ENCODE peak calls at places on chromosomes 13 and 19, in eight cellular contexts. One of them, this sample, is unnamed.

GRCh38 chr13:32059511-32059984 is 28.0 kb downstream of the FRY start:
- DNase-seq in glomerular endothelial cell: no peak
- DNase-seq in CD8-positive, alpha-beta memory T cell: no peak
- DNase-seq in ascending aorta: no peak
- DNase-seq in central memory CD8-positive, alpha-beta T cell: no peak
- DNase-seq in prostate gland: no peak
- DNase-seq in AG10803: no peak
- DNase-seq in neural progenitor cell: no peak
- DNase-seq in this sample: no peak

GRCh38 chr19:40256511-40256910 is 28.6 kb downstream of the AKT2 start:
- DNase-seq in glomerular endothelial cell: no peak
- DNase-seq in ascending aorta: no peak
- DNase-seq in prostate gland: no peak
- DNase-seq in neural progenitor cell: no peak
- DNase-seq in CD8-positive, alpha-beta memory T cell: no peak
- DNase-seq in AG10803: no peak
- DNase-seq in central memory CD8-positive, alpha-beta T cell: no peak
- DNase-seq in this sample: no peak

GRCh38 chr13:44470623-44471562 is 97.3 kb downstream of the SERP2 start:
- DNase-seq in central memory CD8-positive, alpha-beta T cell: no peak
- DNase-seq in ascending aorta: no peak
- DNase-seq in AG10803: no peak
- DNase-seq in CD8-positive, alpha-beta memory T cell: no peak
- DNase-seq in prostate gland: no peak
- DNase-seq in neural progenitor cell: peak; percentile 35
- DNase-seq in glomerular endothelial cell: peak; percentile 20
- DNase-seq in this sample: no peak

GRCh38 chr19:48835734-48836088 is 580 bp downstream of the HSD17B14 start:
- DNase-seq in glomerular endothelial cell: peak; percentile 66
- DNase-seq in central memory CD8-positive, alpha-beta T cell: peak; percentile 86
- DNase-seq in ascending aorta: peak; percentile 89
- DNase-seq in neural progenitor cell: peak; percentile 95
- DNase-seq in CD8-positive, alpha-beta memory T cell: peak; percentile 86
- DNase-seq in AG10803: peak; percentile 81
- DNase-seq in prostate gland: peak; percentile 94
- DNase-seq in this sample: peak; percentile 85

GRCh38 chr19:35895911-35896642 is 4.3 kb downstream of the NFKBID start:
- DNase-seq in neural progenitor cell: no peak
- DNase-seq in ascending aorta: no peak
- DNase-seq in prostate gland: no peak
- DNase-seq in CD8-positive, alpha-beta memory T cell: no peak
- DNase-seq in central memory CD8-positive, alpha-beta T cell: no peak
- DNase-seq in glomerular endothelial cell: no peak
- DNase-seq in AG10803: no peak
- DNase-seq in this sample: no peak

GRCh38 chr13:40518481-40518882 is 148.0 kb downstream of the FOXO1 start:
- DNase-seq in CD8-positive, alpha-beta memory T cell: peak; percentile 37
- DNase-seq in AG10803: no peak
- DNase-seq in neural progenitor cell: no peak
- DNase-seq in ascending aorta: no peak
- DNase-seq in central memory CD8-positive, alpha-beta T cell: peak; percentile 24
- DNase-seq in prostate gland: no peak
- DNase-seq in glomerular endothelial cell: no peak
- DNase-seq in this sample: no peak

GRCh38 chr19:46975011-46975917 is 44.4 kb upstream of the NPAS1 start:
- DNase-seq in neural progenitor cell: peak; percentile 42
- DNase-seq in glomerular endothelial cell: no peak
- DNase-seq in prostate gland: no peak
- DNase-seq in central memory CD8-positive, alpha-beta T cell: no peak
- DNase-seq in ascending aorta: no peak
- DNase-seq in CD8-positive, alpha-beta memory T cell: no peak
- DNase-seq in AG10803: peak; percentile 58
- DNase-seq in this sample: no peak

GRCh38 chr19:16496613-16496983 is 404 bp downstream of the C19orf44 start:
- DNase-seq in prostate gland: no peak
- DNase-seq in AG10803: peak; percentile 59
- DNase-seq in neural progenitor cell: no peak
- DNase-seq in glomerular endothelial cell: no peak
- DNase-seq in ascending aorta: no peak
- DNase-seq in central memory CD8-positive, alpha-beta T cell: no peak
- DNase-seq in CD8-positive, alpha-beta memory T cell: no peak
- DNase-seq in this sample: no peak

GRCh38 chr13:52884429-52884828 is 36.0 kb upstream of the PCDH8 start:
- DNase-seq in central memory CD8-positive, alpha-beta T cell: no peak
- DNase-seq in ascending aorta: no peak
- DNase-seq in AG10803: no peak
- DNase-seq in prostate gland: no peak
- DNase-seq in CD8-positive, alpha-beta memory T cell: no peak
- DNase-seq in neural progenitor cell: no peak
- DNase-seq in glomerular endothelial cell: no peak
- DNase-seq in this sample: no peak

GRCh38 chr13:79869326-79869725 is 388.4 kb downstream of the NDFIP2 start:
- DNase-seq in central memory CD8-positive, alpha-beta T cell: no peak
- DNase-seq in glomerular endothelial cell: peak; percentile 48
- DNase-seq in AG10803: no peak
- DNase-seq in neural progenitor cell: no peak
- DNase-seq in CD8-positive, alpha-beta memory T cell: no peak
- DNase-seq in prostate gland: peak; percentile 8
- DNase-seq in ascending aorta: no peak
- DNase-seq in this sample: no peak

GRCh38 chr13:111129465-111130110 is 14.5 kb downstream of the ARHGEF7 start:
- DNase-seq in ascending aorta: no peak
- DNase-seq in CD8-positive, alpha-beta memory T cell: no peak
- DNase-seq in central memory CD8-positive, alpha-beta T cell: no peak
- DNase-seq in glomerular endothelial cell: no peak
- DNase-seq in prostate gland: no peak
- DNase-seq in neural progenitor cell: no peak
- DNase-seq in AG10803: no peak
- DNase-seq in this sample: no peak

GRCh38 chr13:31528176-31528575 is 211.2 kb upstream of the RXFP2 start:
- DNase-seq in CD8-positive, alpha-beta memory T cell: no peak
- DNase-seq in prostate gland: no peak
- DNase-seq in neural progenitor cell: no peak
- DNase-seq in ascending aorta: no peak
- DNase-seq in glomerular endothelial cell: no peak
- DNase-seq in AG10803: no peak
- DNase-seq in central memory CD8-positive, alpha-beta T cell: no peak
- DNase-seq in this sample: no peak

GRCh38 chr19:35692010-35692409 is 12.3 kb upstream of the ZBTB32 start:
- DNase-seq in central memory CD8-positive, alpha-beta T cell: no peak
- DNase-seq in prostate gland: no peak
- DNase-seq in ascending aorta: no peak
- DNase-seq in AG10803: no peak
- DNase-seq in neural progenitor cell: no peak
- DNase-seq in CD8-positive, alpha-beta memory T cell: no peak
- DNase-seq in glomerular endothelial cell: no peak
- DNase-seq in this sample: no peak

GRCh38 chr13:63942372-63942771 is 2526.7 kb upstream of the PCDH20 start:
- DNase-seq in AG10803: no peak
- DNase-seq in central memory CD8-positive, alpha-beta T cell: no peak
- DNase-seq in neural progenitor cell: no peak
- DNase-seq in glomerular endothelial cell: no peak
- DNase-seq in ascending aorta: no peak
- DNase-seq in CD8-positive, alpha-beta memory T cell: no peak
- DNase-seq in prostate gland: no peak
- DNase-seq in this sample: no peak

GRCh38 chr13:76023644-76024043 is 387.5 kb downstream of the LMO7 start:
- DNase-seq in ascending aorta: no peak
- DNase-seq in CD8-positive, alpha-beta memory T cell: no peak
- DNase-seq in prostate gland: no peak
- DNase-seq in central memory CD8-positive, alpha-beta T cell: no peak
- DNase-seq in glomerular endothelial cell: no peak
- DNase-seq in neural progenitor cell: no peak
- DNase-seq in AG10803: peak; percentile 9
- DNase-seq in this sample: no peak

GRCh38 chr13:59750860-59751259 is 412.9 kb downstream of the DIAPH3 start:
- DNase-seq in central memory CD8-positive, alpha-beta T cell: no peak
- DNase-seq in AG10803: peak; percentile 89
- DNase-seq in neural progenitor cell: peak; percentile 90
- DNase-seq in CD8-positive, alpha-beta memory T cell: no peak
- DNase-seq in ascending aorta: no peak
- DNase-seq in prostate gland: no peak
- DNase-seq in glomerular endothelial cell: no peak
- DNase-seq in this sample: no peak

GRCh38 chr19:590396-590745 is 690 bp downstream of the HCN2 start:
- DNase-seq in AG10803: no peak
- DNase-seq in glomerular endothelial cell: no peak
- DNase-seq in ascending aorta: no peak
- DNase-seq in neural progenitor cell: peak; percentile 66
- DNase-seq in central memory CD8-positive, alpha-beta T cell: no peak
- DNase-seq in CD8-positive, alpha-beta memory T cell: no peak
- DNase-seq in prostate gland: no peak
- DNase-seq in this sample: peak; percentile 28

GRCh38 chr13:23960566-23961156 is 63.4 kb upstream of the C1QTNF9B start:
- DNase-seq in CD8-positive, alpha-beta memory T cell: no peak
- DNase-seq in glomerular endothelial cell: no peak
- DNase-seq in prostate gland: no peak
- DNase-seq in AG10803: peak; percentile 43
- DNase-seq in central memory CD8-positive, alpha-beta T cell: no peak
- DNase-seq in ascending aorta: no peak
- DNase-seq in neural progenitor cell: peak; percentile 57
- DNase-seq in this sample: no peak

GRCh38 chr19:32812571-32812970 is 57.0 kb downstream of the SLC7A9 start:
- DNase-seq in ascending aorta: no peak
- DNase-seq in neural progenitor cell: no peak
- DNase-seq in CD8-positive, alpha-beta memory T cell: no peak
- DNase-seq in prostate gland: no peak
- DNase-seq in central memory CD8-positive, alpha-beta T cell: no peak
- DNase-seq in AG10803: no peak
- DNase-seq in glomerular endothelial cell: no peak
- DNase-seq in this sample: no peak

GRCh38 chr13:95067303-95067702 is 233.9 kb downstream of the ABCC4 start:
- DNase-seq in CD8-positive, alpha-beta memory T cell: no peak
- DNase-seq in AG10803: peak; percentile 16
- DNase-seq in central memory CD8-positive, alpha-beta T cell: no peak
- DNase-seq in prostate gland: no peak
- DNase-seq in neural progenitor cell: no peak
- DNase-seq in ascending aorta: no peak
- DNase-seq in glomerular endothelial cell: no peak
- DNase-seq in this sample: no peak

GRCh38 chr19:3544742-3545668 is 6.0 kb downstream of the TEKTIP1 start:
- DNase-seq in central memory CD8-positive, alpha-beta T cell: peak; percentile 70
- DNase-seq in glomerular endothelial cell: no peak
- DNase-seq in neural progenitor cell: peak; percentile 60
- DNase-seq in CD8-positive, alpha-beta memory T cell: peak; percentile 75
- DNase-seq in ascending aorta: no peak
- DNase-seq in AG10803: peak; percentile 42
- DNase-seq in prostate gland: peak; percentile 48
- DNase-seq in this sample: peak; percentile 66

GRCh38 chr19:40461669-40462221 is 3.8 kb downstream of the BLVRB start:
- DNase-seq in CD8-positive, alpha-beta memory T cell: no peak
- DNase-seq in ascending aorta: no peak
- DNase-seq in central memory CD8-positive, alpha-beta T cell: no peak
- DNase-seq in glomerular endothelial cell: no peak
- DNase-seq in prostate gland: peak; percentile 54
- DNase-seq in neural progenitor cell: no peak
- DNase-seq in AG10803: no peak
- DNase-seq in this sample: no peak

GRCh38 chr19:873084-874019 is 13.9 kb downstream of the CFD start:
- DNase-seq in central memory CD8-positive, alpha-beta T cell: peak; percentile 25
- DNase-seq in glomerular endothelial cell: no peak
- DNase-seq in CD8-positive, alpha-beta memory T cell: peak; percentile 64
- DNase-seq in AG10803: peak; percentile 72
- DNase-seq in ascending aorta: no peak
- DNase-seq in neural progenitor cell: peak; percentile 62
- DNase-seq in prostate gland: no peak
- DNase-seq in this sample: peak; percentile 79

GRCh38 chr19:51712461-51713081 is 11.2 kb downstream of the HAS1 start:
- DNase-seq in prostate gland: no peak
- DNase-seq in CD8-positive, alpha-beta memory T cell: no peak
- DNase-seq in glomerular endothelial cell: no peak
- DNase-seq in ascending aorta: no peak
- DNase-seq in neural progenitor cell: peak; percentile 73
- DNase-seq in AG10803: peak; percentile 42
- DNase-seq in central memory CD8-positive, alpha-beta T cell: no peak
- DNase-seq in this sample: no peak

GRCh38 chr13:83221256-83221655 is 661.0 kb downstream of the SLITRK1 start:
- DNase-seq in ascending aorta: no peak
- DNase-seq in AG10803: no peak
- DNase-seq in central memory CD8-positive, alpha-beta T cell: no peak
- DNase-seq in CD8-positive, alpha-beta memory T cell: no peak
- DNase-seq in glomerular endothelial cell: no peak
- DNase-seq in prostate gland: no peak
- DNase-seq in neural progenitor cell: no peak
- DNase-seq in this sample: no peak

GRCh38 chr13:25384747-25385270 is 13.0 kb downstream of the ATP8A2 start:
- DNase-seq in glomerular endothelial cell: no peak
- DNase-seq in prostate gland: no peak
- DNase-seq in central memory CD8-positive, alpha-beta T cell: no peak
- DNase-seq in ascending aorta: no peak
- DNase-seq in AG10803: no peak
- DNase-seq in CD8-positive, alpha-beta memory T cell: no peak
- DNase-seq in neural progenitor cell: no peak
- DNase-seq in this sample: no peak

GRCh38 chr19:2461751-2462634 is 5.2 kb upstream of the LMNB2 start:
- DNase-seq in CD8-positive, alpha-beta memory T cell: peak; percentile 37
- DNase-seq in ascending aorta: no peak
- DNase-seq in central memory CD8-positive, alpha-beta T cell: no peak
- DNase-seq in neural progenitor cell: peak; percentile 78
- DNase-seq in glomerular endothelial cell: no peak
- DNase-seq in AG10803: peak; percentile 50
- DNase-seq in prostate gland: no peak
- DNase-seq in this sample: peak; percentile 66

GRCh38 chr13:84649853-84650252 is 767.6 kb upstream of the SLITRK1 start:
- DNase-seq in central memory CD8-positive, alpha-beta T cell: no peak
- DNase-seq in AG10803: peak; percentile 11
- DNase-seq in glomerular endothelial cell: no peak
- DNase-seq in CD8-positive, alpha-beta memory T cell: no peak
- DNase-seq in neural progenitor cell: no peak
- DNase-seq in ascending aorta: no peak
- DNase-seq in prostate gland: no peak
- DNase-seq in this sample: no peak

GRCh38 chr13:73133536-73133935 is 74.7 kb downstream of the KLF5 start:
- DNase-seq in CD8-positive, alpha-beta memory T cell: no peak
- DNase-seq in glomerular endothelial cell: no peak
- DNase-seq in prostate gland: peak; percentile 42
- DNase-seq in central memory CD8-positive, alpha-beta T cell: no peak
- DNase-seq in neural progenitor cell: no peak
- DNase-seq in ascending aorta: no peak
- DNase-seq in AG10803: no peak
- DNase-seq in this sample: no peak